ENCODE peak calls at places on chromosomes 7 and 10, in seven cellular contexts. One of them, this sample, is unnamed.
A peak's percentile ranks its signal among the peaks of the same experiment; 100 is the strongest.

GRCh38 chr10:31070691-31071090 is 39.0 kb upstream of the ZNF438 start:
- DNase-seq in fibroblast of villous mesenchyme: no peak
- DNase-seq in esophagus squamous epithelium: no peak
- DNase-seq in SJSA1: no peak
- DNase-seq in AG04449: no peak
- DNase-seq in H7: no peak
- DNase-seq in right atrium auricular region: no peak
- DNase-seq in this sample: no peak

GRCh38 chr7:22668971-22669401 is 58.0 kb upstream of the IL6 start:
- DNase-seq in fibroblast of villous mesenchyme: no peak
- DNase-seq in esophagus squamous epithelium: no peak
- DNase-seq in SJSA1: no peak
- DNase-seq in AG04449: no peak
- DNase-seq in H7: peak; percentile 23
- DNase-seq in right atrium auricular region: no peak
- DNase-seq in this sample: no peak

GRCh38 chr7:32346253-32346652 is 143.9 kb downstream of the LSM5 start:
- DNase-seq in fibroblast of villous mesenchyme: no peak
- DNase-seq in esophagus squamous epithelium: no peak
- DNase-seq in SJSA1: no peak
- DNase-seq in AG04449: no peak
- DNase-seq in H7: no peak
- DNase-seq in right atrium auricular region: no peak
- DNase-seq in this sample: no peak

GRCh38 chr10:81534991-81535390 is 340.0 kb upstream of the NRG3 start:
- DNase-seq in fibroblast of villous mesenchyme: no peak
- DNase-seq in esophagus squamous epithelium: no peak
- DNase-seq in SJSA1: no peak
- DNase-seq in AG04449: no peak
- DNase-seq in H7: no peak
- DNase-seq in right atrium auricular region: no peak
- DNase-seq in this sample: no peak

GRCh38 chr7:157897686-157898085 is 560.9 kb downstream of the DNAJB6 start:
- DNase-seq in fibroblast of villous mesenchyme: no peak
- DNase-seq in esophagus squamous epithelium: no peak
- DNase-seq in SJSA1: no peak
- DNase-seq in AG04449: no peak
- DNase-seq in H7: no peak
- DNase-seq in right atrium auricular region: no peak
- DNase-seq in this sample: no peak

GRCh38 chr7:36851382-36851781 is 127.1 kb upstream of the AOAH start:
- DNase-seq in fibroblast of villous mesenchyme: no peak
- DNase-seq in esophagus squamous epithelium: no peak
- DNase-seq in SJSA1: no peak
- DNase-seq in AG04449: no peak
- DNase-seq in H7: no peak
- DNase-seq in right atrium auricular region: no peak
- DNase-seq in this sample: no peak

GRCh38 chr7:149216402-149216801 is 21.1 kb downstream of the ZNF282 start:
- DNase-seq in fibroblast of villous mesenchyme: no peak
- DNase-seq in esophagus squamous epithelium: no peak
- DNase-seq in SJSA1: no peak
- DNase-seq in AG04449: no peak
- DNase-seq in H7: no peak
- DNase-seq in right atrium auricular region: no peak
- DNase-seq in this sample: no peak

GRCh38 chr7:115910541-115911164 is 119.9 kb downstream of the TFEC start:
- DNase-seq in fibroblast of villous mesenchyme: peak; percentile 28
- DNase-seq in esophagus squamous epithelium: no peak
- DNase-seq in SJSA1: no peak
- DNase-seq in AG04449: no peak
- DNase-seq in H7: no peak
- DNase-seq in right atrium auricular region: no peak
- DNase-seq in this sample: no peak

GRCh38 chr10:119049777-119050176 is 20.3 kb downstream of the NANOS1 start:
- DNase-seq in fibroblast of villous mesenchyme: no peak
- DNase-seq in esophagus squamous epithelium: no peak
- DNase-seq in SJSA1: no peak
- DNase-seq in AG04449: no peak
- DNase-seq in H7: no peak
- DNase-seq in right atrium auricular region: no peak
- DNase-seq in this sample: no peak

GRCh38 chr7:90311185-90311584 is 9.9 kb downstream of the FAM237B start:
- DNase-seq in fibroblast of villous mesenchyme: no peak
- DNase-seq in esophagus squamous epithelium: no peak
- DNase-seq in SJSA1: no peak
- DNase-seq in AG04449: no peak
- DNase-seq in H7: no peak
- DNase-seq in right atrium auricular region: no peak
- DNase-seq in this sample: no peak

GRCh38 chr7:51162724-51163329 is 153.8 kb downstream of the COBL start:
- DNase-seq in fibroblast of villous mesenchyme: peak; percentile 80
- DNase-seq in esophagus squamous epithelium: no peak
- DNase-seq in SJSA1: peak; percentile 57
- DNase-seq in AG04449: peak; percentile 47
- DNase-seq in H7: peak; percentile 56
- DNase-seq in right atrium auricular region: peak; percentile 81
- DNase-seq in this sample: peak; percentile 63

GRCh38 chr10:132370426-132371340 is 26.3 kb upstream of the PWWP2B start:
- DNase-seq in fibroblast of villous mesenchyme: no peak
- DNase-seq in esophagus squamous epithelium: no peak
- DNase-seq in SJSA1: no peak
- DNase-seq in AG04449: no peak
- DNase-seq in H7: peak; percentile 47
- DNase-seq in right atrium auricular region: no peak
- DNase-seq in this sample: no peak

GRCh38 chr7:93949468-93949867 is 27.9 kb downstream of the GNG11 start:
- DNase-seq in fibroblast of villous mesenchyme: peak; percentile 95
- DNase-seq in esophagus squamous epithelium: no peak
- DNase-seq in SJSA1: peak; percentile 54
- DNase-seq in AG04449: peak; percentile 64
- DNase-seq in H7: no peak
- DNase-seq in right atrium auricular region: no peak
- DNase-seq in this sample: peak; percentile 8

DNA sequence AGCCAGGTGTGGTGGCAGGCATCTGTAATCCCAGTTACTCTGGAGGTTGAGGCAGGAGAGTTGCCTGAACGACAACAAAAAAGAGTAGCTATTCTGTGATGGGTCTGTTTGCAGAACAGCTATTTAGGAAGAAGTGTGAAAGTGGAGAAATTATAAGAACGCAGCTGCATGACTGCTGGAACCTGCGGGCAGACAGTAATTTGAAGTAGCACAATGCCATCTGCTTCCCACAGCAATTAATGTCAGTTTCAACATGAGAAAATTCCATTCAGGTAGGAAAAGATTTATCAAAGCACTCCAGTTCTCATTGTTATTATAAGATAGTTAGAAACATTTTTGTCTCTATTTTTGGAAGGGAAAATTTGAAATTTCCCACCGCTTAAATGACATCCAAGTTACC is 21.5 kb downstream of the LAMB1 start:
- DNase-seq in fibroblast of villous mesenchyme: no peak
- DNase-seq in esophagus squamous epithelium: no peak
- DNase-seq in SJSA1: no peak
- DNase-seq in AG04449: no peak
- DNase-seq in H7: no peak
- DNase-seq in right atrium auricular region: no peak
- DNase-seq in this sample: no peak
- H3K4me3 ChIP-seq in fibroblast of villous mesenchyme: no peak overlapping the region
- H3K4me3 ChIP-seq in esophagus squamous epithelium: no peak overlapping the region
- H3K4me3 ChIP-seq in SJSA1: no peak overlapping the region
- H3K4me3 ChIP-seq in AG04449: no peak overlapping the region
- H3K4me3 ChIP-seq in H7: no peak overlapping the region
- H3K4me3 ChIP-seq in right atrium auricular region: no peak overlapping the region
- H3K4me3 ChIP-seq in this sample: no peak overlapping the region

GRCh38 chr10:103677486-103677885 is 177.9 kb downstream of the SH3PXD2A start:
- DNase-seq in fibroblast of villous mesenchyme: no peak
- DNase-seq in esophagus squamous epithelium: no peak
- DNase-seq in SJSA1: no peak
- DNase-seq in AG04449: no peak
- DNase-seq in H7: no peak
- DNase-seq in right atrium auricular region: no peak
- DNase-seq in this sample: no peak

GRCh38 chr10:103680869-103681236 is 174.5 kb downstream of the SH3PXD2A start:
- DNase-seq in fibroblast of villous mesenchyme: no peak
- DNase-seq in esophagus squamous epithelium: no peak
- DNase-seq in SJSA1: no peak
- DNase-seq in AG04449: no peak
- DNase-seq in H7: no peak
- DNase-seq in right atrium auricular region: no peak
- DNase-seq in this sample: no peak

GRCh38 chr10:103676851-103677417 is 178.4 kb downstream of the SH3PXD2A start:
- DNase-seq in fibroblast of villous mesenchyme: peak; percentile 98
- DNase-seq in esophagus squamous epithelium: no peak
- DNase-seq in SJSA1: peak; percentile 74
- DNase-seq in AG04449: peak; percentile 96
- DNase-seq in H7: no peak
- DNase-seq in right atrium auricular region: peak; percentile 91
- DNase-seq in this sample: no peak

GRCh38 chr10:103678104-103678526 is 177.3 kb downstream of the SH3PXD2A start:
- DNase-seq in fibroblast of villous mesenchyme: peak; percentile 100
- DNase-seq in esophagus squamous epithelium: peak; percentile 24
- DNase-seq in SJSA1: peak; percentile 97
- DNase-seq in AG04449: peak; percentile 97
- DNase-seq in H7: peak; percentile 78
- DNase-seq in right atrium auricular region: peak; percentile 93
- DNase-seq in this sample: no peak

GRCh38 chr10:103679096-103679790 is 176.1 kb downstream of the SH3PXD2A start:
- DNase-seq in fibroblast of villous mesenchyme: peak; percentile 26
- DNase-seq in esophagus squamous epithelium: no peak
- DNase-seq in SJSA1: no peak
- DNase-seq in AG04449: no peak
- DNase-seq in H7: peak; percentile 69
- DNase-seq in right atrium auricular region: no peak
- DNase-seq in this sample: no peak
- H3K4me3 ChIP-seq in fibroblast of villous mesenchyme: no peak overlapping the region
- H3K4me3 ChIP-seq in esophagus squamous epithelium: no peak overlapping the region
- H3K4me3 ChIP-seq in SJSA1: no peak overlapping the region
- H3K4me3 ChIP-seq in AG04449: no peak overlapping the region
- H3K4me3 ChIP-seq in H7: no peak overlapping the region
- H3K4me3 ChIP-seq in right atrium auricular region: no peak overlapping the region
- H3K4me3 ChIP-seq in this sample: no peak overlapping the region

GRCh38 chr7:124764071-124764846 is 1.3 kb downstream of the GPR37 start:
- DNase-seq in fibroblast of villous mesenchyme: no peak
- DNase-seq in esophagus squamous epithelium: no peak
- DNase-seq in SJSA1: no peak
- DNase-seq in AG04449: no peak
- DNase-seq in H7: peak; percentile 60
- DNase-seq in right atrium auricular region: no peak
- DNase-seq in this sample: no peak
- H3K4me3 ChIP-seq in fibroblast of villous mesenchyme: peak overlapping the region; percentile 67
- H3K4me3 ChIP-seq in esophagus squamous epithelium: peak overlapping the region; percentile 48
- H3K4me3 ChIP-seq in SJSA1: no peak overlapping the region
- H3K4me3 ChIP-seq in AG04449: peak overlapping the region; percentile 46
- H3K4me3 ChIP-seq in H7: peak overlapping the region; percentile 85
- H3K4me3 ChIP-seq in right atrium auricular region: peak overlapping the region; percentile 20
- H3K4me3 ChIP-seq in this sample: peak overlapping the region; percentile 55

DNA sequence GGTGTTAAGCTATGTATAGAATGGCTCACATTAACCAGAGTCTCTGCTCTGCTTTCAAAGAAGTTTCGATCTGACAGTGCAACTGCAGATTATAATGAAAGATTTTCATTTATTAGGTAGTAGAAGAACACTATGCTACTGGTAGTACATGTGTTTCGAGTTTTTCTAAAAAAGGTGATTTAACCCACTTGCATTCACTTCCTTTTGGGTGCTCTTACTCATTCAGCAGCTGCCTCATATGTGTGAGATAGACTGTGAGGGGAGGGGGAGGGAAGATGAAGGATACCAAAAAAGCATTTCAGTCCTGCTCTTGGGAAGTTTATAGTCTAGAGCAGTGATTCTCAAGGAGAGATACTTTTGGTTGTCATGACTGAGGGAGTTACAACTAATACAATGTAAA is 20.4 kb downstream of the PLEKHA8 start:
- DNase-seq in fibroblast of villous mesenchyme: no peak
- DNase-seq in esophagus squamous epithelium: no peak
- DNase-seq in SJSA1: no peak
- DNase-seq in AG04449: no peak
- DNase-seq in H7: no peak
- DNase-seq in right atrium auricular region: no peak
- DNase-seq in this sample: no peak
- H3K4me3 ChIP-seq in fibroblast of villous mesenchyme: no peak overlapping the region
- H3K4me3 ChIP-seq in esophagus squamous epithelium: no peak overlapping the region
- H3K4me3 ChIP-seq in SJSA1: no peak overlapping the region
- H3K4me3 ChIP-seq in AG04449: no peak overlapping the region
- H3K4me3 ChIP-seq in H7: no peak overlapping the region
- H3K4me3 ChIP-seq in right atrium auricular region: no peak overlapping the region
- H3K4me3 ChIP-seq in this sample: no peak overlapping the region

DNA sequence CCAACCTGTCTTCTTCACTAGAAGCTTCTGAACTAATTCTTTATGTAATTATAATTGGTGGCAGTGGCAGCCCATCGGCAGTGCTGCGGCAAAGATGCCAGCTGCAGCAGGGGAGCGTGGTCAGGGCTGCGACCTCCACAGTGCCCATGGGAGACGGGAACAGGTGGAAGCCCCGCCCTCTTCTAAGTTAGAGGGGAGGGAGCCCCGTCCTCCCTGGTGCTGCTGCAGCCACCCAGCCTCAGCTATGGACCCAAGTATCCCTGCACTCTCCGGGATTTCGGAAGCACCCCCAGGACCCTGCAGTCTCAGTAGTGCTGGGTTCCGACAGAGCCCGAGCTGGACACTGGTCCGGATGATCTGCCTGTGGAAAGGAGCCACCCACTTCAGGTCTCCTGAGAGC is 117.0 kb upstream of the MBL2 start:
- DNase-seq in fibroblast of villous mesenchyme: no peak
- DNase-seq in esophagus squamous epithelium: no peak
- DNase-seq in SJSA1: no peak
- DNase-seq in AG04449: no peak
- DNase-seq in H7: no peak
- DNase-seq in right atrium auricular region: no peak
- DNase-seq in this sample: no peak
- H3K4me3 ChIP-seq in fibroblast of villous mesenchyme: no peak overlapping the region
- H3K4me3 ChIP-seq in esophagus squamous epithelium: no peak overlapping the region
- H3K4me3 ChIP-seq in SJSA1: no peak overlapping the region
- H3K4me3 ChIP-seq in AG04449: no peak overlapping the region
- H3K4me3 ChIP-seq in H7: no peak overlapping the region
- H3K4me3 ChIP-seq in right atrium auricular region: no peak overlapping the region
- H3K4me3 ChIP-seq in this sample: no peak overlapping the region

GRCh38 chr10:71316081-71316785 is 2.8 kb upstream of the SLC29A3 start:
- DNase-seq in fibroblast of villous mesenchyme: no peak
- DNase-seq in esophagus squamous epithelium: no peak
- DNase-seq in SJSA1: no peak
- DNase-seq in AG04449: no peak
- DNase-seq in H7: no peak
- DNase-seq in right atrium auricular region: no peak
- DNase-seq in this sample: no peak

GRCh38 chr10:71312840-71313789 is 5.9 kb upstream of the SLC29A3 start:
- DNase-seq in fibroblast of villous mesenchyme: peak; percentile 76
- DNase-seq in esophagus squamous epithelium: no peak
- DNase-seq in SJSA1: no peak
- DNase-seq in AG04449: peak; percentile 33
- DNase-seq in H7: no peak
- DNase-seq in right atrium auricular region: peak; percentile 82
- DNase-seq in this sample: peak; percentile 45

GRCh38 chr10:71312220-71312619 is 6.8 kb upstream of the SLC29A3 start:
- DNase-seq in fibroblast of villous mesenchyme: no peak
- DNase-seq in esophagus squamous epithelium: no peak
- DNase-seq in SJSA1: no peak
- DNase-seq in AG04449: no peak
- DNase-seq in H7: no peak
- DNase-seq in right atrium auricular region: no peak
- DNase-seq in this sample: no peak

GRCh38 chr10:71314694-71315225 is 4.3 kb upstream of the SLC29A3 start:
- DNase-seq in fibroblast of villous mesenchyme: no peak
- DNase-seq in esophagus squamous epithelium: no peak
- DNase-seq in SJSA1: no peak
- DNase-seq in AG04449: no peak
- DNase-seq in H7: no peak
- DNase-seq in right atrium auricular region: no peak
- DNase-seq in this sample: no peak

GRCh38 chr10:71314028-71314693 is 4.9 kb upstream of the SLC29A3 start:
- DNase-seq in fibroblast of villous mesenchyme: peak; percentile 48
- DNase-seq in esophagus squamous epithelium: peak; percentile 7
- DNase-seq in SJSA1: no peak
- DNase-seq in AG04449: no peak
- DNase-seq in H7: peak; percentile 93
- DNase-seq in right atrium auricular region: peak; percentile 66
- DNase-seq in this sample: peak; percentile 41
- H3K4me3 ChIP-seq in fibroblast of villous mesenchyme: no peak overlapping the region
- H3K4me3 ChIP-seq in esophagus squamous epithelium: no peak overlapping the region
- H3K4me3 ChIP-seq in SJSA1: no peak overlapping the region
- H3K4me3 ChIP-seq in AG04449: no peak overlapping the region
- H3K4me3 ChIP-seq in H7: peak overlapping the region; percentile 29
- H3K4me3 ChIP-seq in right atrium auricular region: peak overlapping the region; percentile 11
- H3K4me3 ChIP-seq in this sample: no peak overlapping the region